ENCODE peak calls at places on chromosomes 12 and 14, in five cellular contexts. One of them, this sample, is unnamed.

GRCh38 chr12:533718-534117 is 74.0 kb downstream of the B4GALNT3 start:
- DNase-seq in iPS DF 6.9: no peak
- DNase-seq in SJSA1: no peak
- DNase-seq in endothelial cell of umbilical vein: no peak
- DNase-seq in substantia nigra: no peak
- DNase-seq in this sample: no peak

GRCh38 chr14:96176811-96177211 is 27.8 kb upstream of the BDKRB2 start:
- DNase-seq in iPS DF 6.9: no peak
- DNase-seq in SJSA1: peak; percentile 20
- DNase-seq in endothelial cell of umbilical vein: no peak
- DNase-seq in substantia nigra: no peak
- DNase-seq in this sample: no peak

GRCh38 chr12:61422786-61423185 is 837.4 kb upstream of the USP15 start:
- DNase-seq in iPS DF 6.9: no peak
- DNase-seq in SJSA1: no peak
- DNase-seq in endothelial cell of umbilical vein: no peak
- DNase-seq in substantia nigra: no peak
- DNase-seq in this sample: no peak

GRCh38 chr12:16221776-16222175 is 55.7 kb downstream of the SLC15A5 start:
- DNase-seq in iPS DF 6.9: no peak
- DNase-seq in SJSA1: no peak
- DNase-seq in endothelial cell of umbilical vein: no peak
- DNase-seq in substantia nigra: no peak
- DNase-seq in this sample: no peak

GRCh38 chr12:3304436-3305135 is 186.4 kb upstream of the PRMT8 start:
- DNase-seq in iPS DF 6.9: no peak
- DNase-seq in SJSA1: peak; percentile 57
- DNase-seq in endothelial cell of umbilical vein: peak; percentile 84
- DNase-seq in substantia nigra: no peak
- DNase-seq in this sample: no peak

GRCh38 chr14:89767861-89768268 is 186.7 kb downstream of the EFCAB11 start:
- DNase-seq in iPS DF 6.9: peak; percentile 45
- DNase-seq in SJSA1: peak; percentile 30
- DNase-seq in endothelial cell of umbilical vein: peak; percentile 44
- DNase-seq in substantia nigra: no peak
- DNase-seq in this sample: peak; percentile 63

GRCh38 chr12:111387747-111388365 is 17.9 kb upstream of the SH2B3 start:
- DNase-seq in iPS DF 6.9: no peak
- DNase-seq in SJSA1: no peak
- DNase-seq in endothelial cell of umbilical vein: no peak
- DNase-seq in substantia nigra: no peak
- DNase-seq in this sample: no peak

GRCh38 chr12:47797432-47797831 is 22.3 kb downstream of the HDAC7 start:
- DNase-seq in iPS DF 6.9: no peak
- DNase-seq in SJSA1: no peak
- DNase-seq in endothelial cell of umbilical vein: no peak
- DNase-seq in substantia nigra: peak; percentile 39
- DNase-seq in this sample: no peak

GRCh38 chr14:80787876-80788275 is 153.7 kb downstream of the CEP128 start:
- DNase-seq in iPS DF 6.9: no peak
- DNase-seq in SJSA1: no peak
- DNase-seq in endothelial cell of umbilical vein: no peak
- DNase-seq in substantia nigra: no peak
- DNase-seq in this sample: no peak

GRCh38 chr14:68174446-68174845 is 354.9 kb downstream of the RAD51B start:
- DNase-seq in iPS DF 6.9: no peak
- DNase-seq in SJSA1: no peak
- DNase-seq in endothelial cell of umbilical vein: no peak
- DNase-seq in substantia nigra: no peak
- DNase-seq in this sample: no peak

GRCh38 chr14:102049258-102050025 is 37.4 kb downstream of the HSP90AA1 start:
- DNase-seq in iPS DF 6.9: no peak
- DNase-seq in SJSA1: no peak
- DNase-seq in endothelial cell of umbilical vein: no peak
- DNase-seq in substantia nigra: no peak
- DNase-seq in this sample: no peak

GRCh38 chr12:11668611-11669010 is 19.1 kb downstream of the ETV6 start:
- DNase-seq in iPS DF 6.9: no peak
- DNase-seq in SJSA1: no peak
- DNase-seq in endothelial cell of umbilical vein: no peak
- DNase-seq in substantia nigra: no peak
- DNase-seq in this sample: no peak

GRCh38 chr12:724194-724855 is 28.1 kb upstream of the WNK1 start:
- DNase-seq in iPS DF 6.9: no peak
- DNase-seq in SJSA1: no peak
- DNase-seq in endothelial cell of umbilical vein: no peak
- DNase-seq in substantia nigra: no peak
- DNase-seq in this sample: no peak

DNA sequence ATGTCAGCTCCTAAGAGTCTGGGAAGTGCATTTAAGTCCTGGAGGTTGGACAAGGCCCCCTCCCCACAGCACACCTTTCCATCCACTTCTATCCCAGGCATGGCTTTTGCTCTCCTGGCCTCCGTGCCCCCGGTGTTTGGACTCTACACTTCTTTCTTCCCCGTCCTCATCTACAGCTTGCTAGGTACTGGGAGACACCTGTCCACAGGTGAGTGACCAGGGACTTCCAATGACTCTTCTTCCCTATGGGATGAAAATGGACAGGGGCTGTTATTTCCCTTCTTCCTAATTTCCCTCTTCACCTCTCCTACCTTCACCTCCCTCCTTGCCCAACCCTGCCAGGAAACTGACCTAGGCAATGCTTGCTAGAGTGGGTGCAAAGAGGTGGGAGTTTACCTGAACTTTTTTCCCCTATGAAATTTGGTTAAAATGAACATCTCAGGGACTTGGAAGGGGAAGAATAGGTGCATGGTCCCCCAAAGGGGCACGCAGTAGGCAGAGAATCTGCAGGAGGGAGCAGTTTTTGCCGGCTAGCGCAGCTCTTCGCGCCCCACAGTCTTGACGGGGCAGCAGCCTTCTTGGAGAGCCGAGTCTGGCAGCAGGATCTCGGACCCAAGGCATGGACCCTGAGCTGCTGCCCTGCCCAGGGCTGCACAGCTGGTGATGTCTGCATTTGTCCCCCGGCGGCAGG is 9.2 kb downstream of the ARHGEF25 start:
- DNase-seq in iPS DF 6.9: no peak
- DNase-seq in SJSA1: peak; percentile 79
- DNase-seq in endothelial cell of umbilical vein: no peak
- DNase-seq in substantia nigra: no peak
- DNase-seq in this sample: no peak
- H3K27ac ChIP-seq in iPS DF 6.9: no peak overlapping the region
- H3K27ac ChIP-seq in SJSA1: no peak overlapping the region
- H3K27ac ChIP-seq in endothelial cell of umbilical vein: no peak overlapping the region
- H3K27ac ChIP-seq in substantia nigra: no peak overlapping the region
- H3K27ac ChIP-seq in this sample: no peak overlapping the region

GRCh38 chr12:52023182-52023975 is 16.6 kb downstream of the TAMALIN start:
- DNase-seq in iPS DF 6.9: no peak
- DNase-seq in SJSA1: peak; percentile 60
- DNase-seq in endothelial cell of umbilical vein: peak; percentile 89
- DNase-seq in substantia nigra: peak; percentile 85
- DNase-seq in this sample: peak; percentile 74
- H3K27ac ChIP-seq in iPS DF 6.9: no peak overlapping the region
- H3K27ac ChIP-seq in SJSA1: no peak overlapping the region
- H3K27ac ChIP-seq in endothelial cell of umbilical vein: peak overlapping the region; percentile 94
- H3K27ac ChIP-seq in substantia nigra: peak overlapping the region; percentile 58
- H3K27ac ChIP-seq in this sample: no peak overlapping the region

DNA sequence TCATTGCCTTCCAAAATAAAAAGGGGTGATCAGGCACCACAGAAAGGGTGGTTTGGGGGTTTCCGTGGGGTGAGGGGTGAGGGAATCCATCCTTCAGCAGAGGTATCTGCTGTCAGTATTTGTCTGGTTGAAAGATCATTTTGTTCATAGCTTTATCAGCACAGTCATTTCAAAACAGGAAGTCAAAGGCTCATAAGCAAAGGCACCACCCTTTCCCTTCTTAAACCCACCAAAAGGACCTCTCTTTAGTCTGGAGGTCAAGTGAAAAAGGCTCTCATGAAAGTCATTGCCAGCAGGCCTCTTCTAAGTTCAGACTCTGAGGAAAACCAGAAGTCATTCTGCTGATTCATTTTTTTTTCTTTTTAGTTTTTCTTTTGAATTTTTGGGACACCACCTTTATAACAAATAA is 6.2 kb downstream of the CHST11 start:
- DNase-seq in iPS DF 6.9: no peak
- DNase-seq in SJSA1: no peak
- DNase-seq in endothelial cell of umbilical vein: peak; percentile 50
- DNase-seq in substantia nigra: no peak
- DNase-seq in this sample: no peak
- H3K27ac ChIP-seq in iPS DF 6.9: no peak overlapping the region
- H3K27ac ChIP-seq in SJSA1: no peak overlapping the region
- H3K27ac ChIP-seq in endothelial cell of umbilical vein: peak overlapping the region; percentile 18
- H3K27ac ChIP-seq in substantia nigra: no peak overlapping the region
- H3K27ac ChIP-seq in this sample: peak overlapping the region; percentile 50

GRCh38 chr14:100156776-100157175 is 2.7 kb downstream of the DEGS2 start:
- DNase-seq in iPS DF 6.9: no peak
- DNase-seq in SJSA1: no peak
- DNase-seq in endothelial cell of umbilical vein: no peak
- DNase-seq in substantia nigra: no peak
- DNase-seq in this sample: peak; percentile 60
- H3K27ac ChIP-seq in iPS DF 6.9: no peak overlapping the region
- H3K27ac ChIP-seq in SJSA1: no peak overlapping the region
- H3K27ac ChIP-seq in endothelial cell of umbilical vein: no peak overlapping the region
- H3K27ac ChIP-seq in substantia nigra: no peak overlapping the region
- H3K27ac ChIP-seq in this sample: peak overlapping the region; percentile 79

GRCh38 chr12:21438643-21439042 is 1.2 kb downstream of the PYROXD1 start:
- DNase-seq in iPS DF 6.9: no peak
- DNase-seq in SJSA1: no peak
- DNase-seq in endothelial cell of umbilical vein: no peak
- DNase-seq in substantia nigra: no peak
- DNase-seq in this sample: no peak
- H3K27ac ChIP-seq in iPS DF 6.9: no peak overlapping the region
- H3K27ac ChIP-seq in SJSA1: peak overlapping the region; percentile 94
- H3K27ac ChIP-seq in endothelial cell of umbilical vein: no peak overlapping the region
- H3K27ac ChIP-seq in substantia nigra: no peak overlapping the region
- H3K27ac ChIP-seq in this sample: no peak overlapping the region

GRCh38 chr12:31594681-31595080 is 3.7 kb upstream of the DENND5B start:
- DNase-seq in iPS DF 6.9: no peak
- DNase-seq in SJSA1: no peak
- DNase-seq in endothelial cell of umbilical vein: no peak
- DNase-seq in substantia nigra: no peak
- DNase-seq in this sample: no peak

GRCh38 chr12:31599053-31599452 is 8.1 kb upstream of the DENND5B start:
- DNase-seq in iPS DF 6.9: no peak
- DNase-seq in SJSA1: no peak
- DNase-seq in endothelial cell of umbilical vein: no peak
- DNase-seq in substantia nigra: no peak
- DNase-seq in this sample: no peak

GRCh38 chr12:31600252-31600651 is 9.3 kb upstream of the DENND5B start:
- DNase-seq in iPS DF 6.9: no peak
- DNase-seq in SJSA1: no peak
- DNase-seq in endothelial cell of umbilical vein: no peak
- DNase-seq in substantia nigra: no peak
- DNase-seq in this sample: no peak

GRCh38 chr12:31600764-31601163 is 9.8 kb upstream of the DENND5B start:
- DNase-seq in iPS DF 6.9: no peak
- DNase-seq in SJSA1: no peak
- DNase-seq in endothelial cell of umbilical vein: peak; percentile 86
- DNase-seq in substantia nigra: no peak
- DNase-seq in this sample: no peak

GRCh38 chr12:31597066-31597465 is 6.1 kb upstream of the DENND5B start:
- DNase-seq in iPS DF 6.9: no peak
- DNase-seq in SJSA1: no peak
- DNase-seq in endothelial cell of umbilical vein: no peak
- DNase-seq in substantia nigra: no peak
- DNase-seq in this sample: no peak
- H3K27ac ChIP-seq in iPS DF 6.9: no peak overlapping the region
- H3K27ac ChIP-seq in SJSA1: no peak overlapping the region
- H3K27ac ChIP-seq in endothelial cell of umbilical vein: no peak overlapping the region
- H3K27ac ChIP-seq in substantia nigra: no peak overlapping the region
- H3K27ac ChIP-seq in this sample: no peak overlapping the region

DNA sequence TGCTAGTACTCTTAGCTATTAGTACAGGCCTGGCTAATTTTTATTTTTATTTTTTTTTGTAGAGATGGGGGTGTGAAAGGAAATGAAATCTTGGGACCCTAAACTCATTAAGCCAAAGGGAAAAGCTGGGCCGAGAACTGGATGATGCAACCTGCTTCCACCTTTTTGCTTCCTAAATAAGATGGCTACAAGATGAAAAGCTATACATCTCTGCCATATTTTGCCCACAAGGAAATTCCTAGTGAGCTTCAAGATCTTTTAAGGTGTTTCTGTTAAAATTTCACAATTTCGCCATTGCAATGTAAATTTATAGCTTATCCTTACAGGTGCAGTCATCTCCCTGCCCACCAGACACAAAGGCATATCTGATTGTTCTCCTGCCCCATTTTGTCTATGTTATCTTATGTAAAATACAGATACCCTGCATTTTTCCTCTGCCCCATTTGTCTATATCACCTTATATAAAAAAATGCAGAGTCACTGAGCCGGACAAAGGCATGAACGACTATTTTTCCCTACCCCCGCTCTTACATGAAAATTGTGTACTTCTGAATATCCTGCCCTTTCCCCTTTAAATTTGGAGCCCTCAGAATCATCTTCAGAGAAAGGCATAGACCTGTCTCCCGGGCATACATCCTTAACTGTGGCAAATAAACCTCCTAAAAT is 112.0 kb upstream of the SLC38A2 start:
- DNase-seq in iPS DF 6.9: no peak
- DNase-seq in SJSA1: no peak
- DNase-seq in endothelial cell of umbilical vein: no peak
- DNase-seq in substantia nigra: no peak
- DNase-seq in this sample: no peak
- H3K27ac ChIP-seq in iPS DF 6.9: no peak overlapping the region
- H3K27ac ChIP-seq in SJSA1: no peak overlapping the region
- H3K27ac ChIP-seq in endothelial cell of umbilical vein: no peak overlapping the region
- H3K27ac ChIP-seq in substantia nigra: no peak overlapping the region
- H3K27ac ChIP-seq in this sample: no peak overlapping the region

This sample was measured in small intestine.